ENCODE peak calls at places on chromosome 10, in five cellular contexts. W is nucleus accumbens, G is lower leg skin, Z is HEK293T, Y is OCI-M1. K is an unnamed sample.

GRCh38 chr10:93431361-93431760 is 50.8 kb downstream of the MYOF start:
- DNase-seq in W (no peak), G (no peak), Z (no peak), Y (no peak), K (peak; percentile 65)

GRCh38 chr10:109941193-109941872 is 18.0 kb upstream of the XPNPEP1 start:
- DNase-seq in W (no peak), G (no peak), Z (no peak), Y (no peak), K (peak; percentile 34)

GRCh38 chr10:96500519-96500918 is 13.2 kb downstream of the TLL2 start:
- DNase-seq in W (no peak), G (no peak), Z (no peak), Y (peak; percentile 18), K (no peak)

GRCh38 chr10:79188154-79188763 is 119.5 kb downstream of the ZMIZ1 start:
- DNase-seq in W (no peak), G (no peak), Z (no peak), Y (no peak), K (peak; percentile 69)

GRCh38 chr10:77667426-77668324 is 30.1 kb upstream of the KCNMA1 start:
- DNase-seq in W (no peak), G (no peak), Z (no peak), Y (no peak), K (no peak)

GRCh38 chr10:126511917-126512487 is 123.7 kb upstream of the ADAM12 start:
- DNase-seq in W (no peak), G (no peak), Z (no peak), Y (no peak), K (peak; percentile 26)

GRCh38 chr10:100811752-100812750 is 66.7 kb downstream of the PAX2 start:
- DNase-seq in W (no peak), G (peak; percentile 68), Z (no peak), Y (no peak), K (no peak)

GRCh38 chr10:5679036-5679435 is 5.6 kb upstream of the TASOR2 start:
- DNase-seq in W (no peak), G (no peak), Z (no peak), Y (no peak), K (no peak)

GRCh38 chr10:129840196-129840590 is 123.9 kb downstream of the EBF3 start:
- DNase-seq in W (no peak), G (peak; percentile 68), Z (no peak), Y (no peak), K (no peak)

GRCh38 chr10:19832624-19833507 is 16.6 kb downstream of the PLXDC2 start:
- DNase-seq in W (no peak), G (no peak), Z (peak; percentile 34), Y (peak; percentile 33), K (peak; percentile 68)

K was measured in mesendoderm.